ENCODE peak calls at places on chromosomes 12 and 14, in ten cellular contexts. W is RWPE1, B is aorta, T is trophoblast cell, R is Peyer's patch, G is kidney, F is neural progenitor cell, N is osteoblast, Q is colonic mucosa, L is PC-3. K is an unnamed sample.

GRCh38 chr14:102922490-102923200 is at the start of gene AMN:
- DNase-seq in Q (peak), N (peak), F (peak), R (peak), G (peak), B (no peak), L (no peak), W (no peak), T (peak), K (peak)

GRCh38 chr14:101755591-101756324 is 5.8 kb upstream of the PPP2R5C start:
- DNase-seq in B (peak), G (no peak), T (no peak), N (no peak), F (peak), L (no peak), W (no peak), R (no peak), Q (no peak), K (no peak)

GRCh38 chr12:124586756-124587155 is 19.3 kb upstream of the NCOR2 start:
- DNase-seq in G (no peak), N (no peak), B (no peak), Q (peak), W (no peak), F (no peak), R (no peak), T (no peak), L (peak), K (no peak)

GRCh38 chr14:92794547-92794941 is 439 bp downstream of the GOLGA5 start:
- DNase-seq in T (no peak), N (no peak), Q (no peak), B (no peak), G (no peak), F (peak), L (no peak), R (no peak), W (no peak), K (peak)

GRCh38 chr14:23286020-23286903 is at the start of gene HOMEZ:
- DNase-seq in B (peak), T (peak), F (peak), N (peak), R (peak), L (peak), G (peak), Q (peak), W (peak), K (peak)

GRCh38 chr14:101843665-101844064 is 82.2 kb downstream of the PPP2R5C start:
- DNase-seq in F (no peak), T (no peak), Q (no peak), R (peak), B (no peak), L (peak), W (no peak), N (peak), G (no peak), K (no peak)

GRCh38 chr14:33343016-33343415 is 404.3 kb downstream of the NPAS3 start:
- DNase-seq in B (no peak), N (no peak), T (no peak), L (peak), R (no peak), G (no peak), Q (no peak), F (no peak), W (no peak), K (no peak)

GRCh38 chr12:65557425-65558167 is 266.7 kb upstream of the HMGA2 start:
- DNase-seq in Q (no peak), B (no peak), L (no peak), W (no peak), T (no peak), G (no peak), F (no peak), R (no peak), N (no peak), K (no peak)

GRCh38 chr14:22986508-22987054 is 4.2 kb upstream of the AJUBA start:
- DNase-seq in G (peak), F (peak), N (peak), B (peak), W (peak), R (peak), L (peak), Q (peak), T (peak), K (peak)

GRCh38 chr12:70598467-70599194 is 38.6 kb downstream of the PTPRB start:
- DNase-seq in L (no peak), T (no peak), B (no peak), F (peak), R (no peak), G (no peak), W (no peak), Q (peak), N (no peak), K (peak)

GRCh38 chr14:75469164-75469563 is 41.3 kb downstream of the JDP2 start:
- DNase-seq in L (no peak), B (no peak), Q (no peak), F (no peak), W (no peak), R (peak), G (peak), T (no peak), N (peak), K (no peak)

GRCh38 chr14:73261075-73261474 is 23.8 kb downstream of the PAPLN start:
- DNase-seq in R (no peak), G (peak), F (no peak), L (no peak), B (no peak), Q (no peak), N (peak), W (no peak), T (no peak), K (no peak)

GRCh38 chr14:73260574-73260973 is 23.3 kb downstream of the PAPLN start:
- DNase-seq in L (no peak), Q (no peak), R (peak), N (peak), B (no peak), G (peak), W (no peak), F (no peak), T (no peak), K (no peak)

GRCh38 chr14:73258845-73259611 is 21.7 kb downstream of the PAPLN start:
- DNase-seq in L (no peak), F (no peak), T (no peak), W (no peak), R (peak), Q (no peak), N (peak), G (peak), B (no peak), K (no peak)

GRCh38 chr14:73258076-73258475 is 20.8 kb downstream of the PAPLN start:
- DNase-seq in L (no peak), G (no peak), R (no peak), T (no peak), W (no peak), F (no peak), B (no peak), N (no peak), Q (no peak), K (no peak)

DNA sequence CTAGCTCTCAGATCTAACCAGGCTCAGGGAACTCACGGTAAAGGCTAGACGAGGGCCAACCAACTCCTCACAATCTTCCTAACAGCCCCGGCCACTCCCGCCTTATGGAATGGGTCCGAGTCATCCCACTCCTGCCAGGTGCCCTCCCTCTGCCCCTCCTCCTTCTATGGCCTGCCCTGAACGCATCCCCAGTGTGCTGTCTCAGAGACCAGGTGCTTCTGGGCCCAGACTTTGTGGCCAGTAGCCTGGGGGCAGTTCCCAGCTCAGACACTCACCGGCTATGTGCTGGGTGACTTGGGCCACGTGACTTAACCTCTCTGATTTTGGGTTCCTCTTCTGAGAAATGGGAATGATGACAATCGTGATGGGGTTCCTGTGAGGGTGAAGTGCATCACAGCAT is 22.5 kb downstream of the PAPLN start:
- DNase-seq in L (peak), F (no peak), R (peak), B (no peak), W (no peak), N (no peak), Q (no peak), T (no peak), G (no peak), K (no peak)
- H3K27ac ChIP-seq in L (no peak), F (no peak), R (no peak), B (no peak), W (no peak), N (no peak), Q (no peak), T (no peak), G (no peak), K (no peak)

GRCh38 chr12:47087088-47087688 is 7.4 kb upstream of the AMIGO2 start:
- DNase-seq in G (no peak), B (no peak), T (no peak), F (no peak), Q (no peak), R (no peak), L (no peak), N (no peak), W (no peak), K (no peak)

GRCh38 chr12:47085815-47086252 is 6.1 kb upstream of the AMIGO2 start:
- DNase-seq in W (peak), R (peak), Q (no peak), L (peak), G (no peak), B (no peak), F (no peak), N (peak), T (peak), K (no peak)

GRCh38 chr12:47084172-47084571 is 4.4 kb upstream of the AMIGO2 start:
- DNase-seq in Q (no peak), N (no peak), B (no peak), W (no peak), T (no peak), F (no peak), R (no peak), G (no peak), L (no peak), K (no peak)

GRCh38 chr12:47091009-47091408 is 11.2 kb upstream of the AMIGO2 start:
- DNase-seq in Q (no peak), N (no peak), T (no peak), R (no peak), W (no peak), F (no peak), G (no peak), B (no peak), L (no peak), K (no peak)

DNA sequence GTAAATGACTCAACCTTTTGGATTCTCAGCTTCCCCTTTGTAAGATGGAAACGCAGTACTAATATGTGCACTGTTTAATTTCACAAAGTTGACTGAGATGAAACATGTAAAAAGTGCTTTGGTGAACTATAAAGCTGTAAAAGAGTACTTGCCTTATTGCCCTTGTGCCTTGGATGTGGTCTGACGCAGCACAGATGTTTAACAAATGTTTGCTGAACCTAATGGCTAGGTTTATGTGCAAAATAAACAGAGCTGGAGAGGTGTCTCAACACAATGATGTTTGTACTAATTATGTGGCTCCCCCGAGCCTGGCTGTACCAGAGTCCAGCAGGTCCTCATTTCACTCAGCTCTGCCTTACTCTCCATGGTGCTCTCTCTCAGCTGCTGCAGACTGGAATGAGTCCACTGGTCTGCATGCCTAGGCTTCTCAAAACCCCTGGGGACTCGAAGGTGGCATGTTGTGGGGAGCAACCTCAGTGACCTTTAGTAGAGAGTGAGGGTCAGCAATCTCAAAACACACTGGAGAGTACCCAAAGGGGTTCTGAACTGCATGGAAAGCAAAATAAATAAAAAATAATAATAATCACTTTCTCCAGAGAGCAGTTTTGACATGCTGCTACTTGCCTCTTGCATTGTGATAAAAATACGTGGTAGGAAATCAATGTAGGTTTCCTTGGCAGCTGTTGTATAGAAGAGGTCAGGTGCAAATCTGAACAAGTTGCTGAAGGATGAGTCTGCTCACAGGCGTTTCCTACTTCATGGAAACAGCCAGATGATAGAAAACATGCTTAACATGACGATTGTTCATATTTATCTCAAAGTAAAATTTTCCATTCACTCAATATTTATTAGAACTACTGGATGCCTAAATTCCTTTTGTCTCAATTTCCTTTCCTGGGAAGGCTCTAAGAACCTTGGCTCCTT is 8.5 kb upstream of the AMIGO2 start:
- DNase-seq in L (no peak), T (no peak), F (no peak), W (peak), B (no peak), G (no peak), R (no peak), N (peak), Q (no peak), K (no peak)
- H3K27ac ChIP-seq in L (no peak), T (peak), F (no peak), W (peak), B (peak), G (no peak), R (no peak), N (peak), Q (peak), K (no peak)

DNA sequence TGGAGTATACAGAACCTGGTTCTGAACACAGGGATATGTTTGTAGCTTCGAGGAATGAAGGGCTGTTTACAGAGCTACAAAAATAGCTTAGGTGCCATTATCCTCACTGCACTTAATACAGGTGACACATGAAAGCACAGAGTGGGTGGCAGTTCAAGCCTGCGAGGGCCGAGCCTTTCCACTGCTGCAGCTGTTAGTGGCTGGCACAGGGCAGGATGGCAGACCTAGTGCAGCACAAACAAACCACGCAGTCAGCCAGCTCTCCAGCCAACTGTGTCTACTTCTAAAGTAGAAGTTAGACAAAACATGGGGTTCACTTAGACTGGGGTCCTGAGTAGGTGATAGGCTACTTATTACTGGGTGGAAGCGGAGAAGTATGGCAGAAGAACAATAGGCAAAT is 95.4 kb downstream of the DUSP16 start:
- DNase-seq in B (no peak), N (no peak), T (no peak), Q (no peak), R (no peak), L (no peak), F (no peak), G (no peak), W (no peak), K (no peak)
- H3K27ac ChIP-seq in B (no peak), N (peak), T (no peak), Q (no peak), R (peak), L (no peak), F (no peak), G (no peak), W (no peak), K (no peak)

GRCh38 chr14:55547650-55548315 is 32.2 kb upstream of the KTN1 start:
- DNase-seq in F (no peak), Q (no peak), T (no peak), B (no peak), G (no peak), N (no peak), R (no peak), W (no peak), L (no peak), K (no peak)

GRCh38 chr14:55545779-55546178 is 34.2 kb upstream of the KTN1 start:
- DNase-seq in G (no peak), R (no peak), W (no peak), L (no peak), N (no peak), Q (no peak), T (no peak), F (no peak), B (no peak), K (no peak)

GRCh38 chr14:55540847-55541773 is 38.9 kb upstream of the KTN1 start:
- DNase-seq in N (no peak), R (no peak), L (peak), G (no peak), F (no peak), Q (no peak), T (no peak), B (no peak), W (peak), K (no peak)

DNA sequence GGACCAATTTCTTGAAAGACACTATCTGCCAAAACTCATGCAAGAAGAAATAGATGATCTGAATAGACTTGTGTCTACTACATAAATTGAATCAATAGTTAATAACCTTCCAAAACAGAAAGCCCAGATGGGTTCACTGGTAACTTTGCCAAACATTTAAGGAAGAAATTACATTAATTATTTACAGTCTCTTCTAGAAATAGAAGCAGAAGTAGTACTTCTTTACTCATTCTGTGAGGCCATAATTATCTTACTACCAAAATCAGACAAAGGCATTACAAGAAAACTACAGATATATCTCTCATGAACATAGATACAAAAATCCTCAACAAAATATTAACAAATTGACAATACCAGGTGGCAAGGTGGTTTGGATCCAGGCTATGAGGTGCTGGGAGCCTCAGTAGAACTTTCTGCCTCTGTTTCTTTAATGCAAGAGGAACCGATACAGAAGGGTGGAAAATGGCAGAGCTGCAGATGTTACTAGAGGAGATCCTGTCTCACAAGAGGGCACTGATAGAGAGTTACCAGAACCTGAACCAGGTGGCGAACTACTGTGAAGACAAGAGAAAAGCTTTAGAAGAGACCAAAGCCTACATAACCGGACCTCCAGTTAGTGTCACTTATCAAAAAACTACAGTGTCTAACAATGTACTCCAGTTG is 33.7 kb upstream of the KTN1 start:
- DNase-seq in L (no peak), G (no peak), F (no peak), T (no peak), Q (no peak), W (no peak), R (no peak), B (no peak), N (no peak), K (no peak)
- H3K27ac ChIP-seq in L (no peak), G (no peak), F (no peak), T (no peak), Q (no peak), W (no peak), R (no peak), B (no peak), N (no peak), K (no peak)

DNA sequence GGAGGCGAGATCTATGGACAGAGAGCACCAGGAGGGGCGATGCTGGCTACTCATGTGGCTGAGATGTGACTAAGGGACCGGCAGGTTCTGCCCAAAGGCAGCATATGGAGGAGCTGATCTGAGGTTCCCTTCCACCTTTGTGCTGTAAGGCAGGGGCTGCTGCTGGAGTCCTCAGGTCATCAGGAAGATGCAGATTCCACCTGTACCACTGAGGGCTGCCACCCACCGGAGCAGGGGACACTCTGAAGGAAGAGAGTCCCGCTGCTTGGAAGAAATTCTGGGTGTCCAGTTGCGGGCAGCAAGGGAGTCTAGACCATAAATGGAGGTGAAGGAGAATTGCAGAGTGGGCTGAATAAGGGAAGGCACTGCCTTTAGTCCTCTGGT is 55.3 kb downstream of the PLEKHG3 start:
- DNase-seq in F (no peak), R (no peak), L (no peak), G (no peak), N (no peak), T (no peak), B (no peak), W (no peak), Q (no peak), K (peak)
- H3K27ac ChIP-seq in F (no peak), R (no peak), L (no peak), G (no peak), N (peak), T (peak), B (no peak), W (peak), Q (no peak), K (peak)